ENCODE peak calls at places on chromosomes 4 and X, in ten cellular contexts. M is heart right ventricle, W is epithelial cell of esophagus, S is SK-N-SH, F is adrenal gland, C is HCT116, K is cardiac muscle cell, Z is choroid plexus epithelial cell, Y is astrocyte of the spinal cord, L is WERI-Rb-1. U is an unnamed sample.

GRCh38 chr4:72971572-72971971 is 97.9 kb downstream of the COX18 start:
- DNase-seq in M (no peak), W (peak; percentile 84), F (no peak), C (no peak), S (no peak), Z (peak; percentile 86), Y (peak; percentile 88), K (no peak), L (no peak), U (no peak)

GRCh38 chr4:5573965-5574364 is 134.4 kb downstream of the EVC2 start:
- DNase-seq in K (no peak), W (no peak), M (no peak), C (no peak), Z (no peak), L (no peak), Y (no peak), S (no peak), F (no peak), U (no peak)

GRCh38 chr4:185709802-185710486 is 102.0 kb downstream of the SORBS2 start:
- DNase-seq in Z (peak; percentile 78), W (peak; percentile 90), S (no peak), Y (peak; percentile 53), L (no peak), K (no peak), F (peak; percentile 72), M (no peak), C (no peak), U (no peak)

GRCh38 chr4:2795558-2796260 is 2.8 kb downstream of the SH3BP2 start:
- DNase-seq in Z (no peak), S (peak; percentile 6), K (no peak), F (peak; percentile 28), W (no peak), C (no peak), Y (no peak), M (no peak), L (no peak), U (no peak)

GRCh38 chrX:17521871-17522693 is 147.1 kb downstream of the NHS start:
- DNase-seq in C (peak; percentile 16), L (no peak), Z (peak; percentile 47), W (peak; percentile 70), M (peak; percentile 15), K (peak; percentile 49), S (peak; percentile 62), F (peak; percentile 24), Y (peak; percentile 27), U (no peak)

GRCh38 chrX:45755719-45756118 is 555.0 kb upstream of the DIPK2B start:
- DNase-seq in F (no peak), Z (peak; percentile 7), C (no peak), S (no peak), Y (peak; percentile 17), K (no peak), L (no peak), M (no peak), W (no peak), U (no peak)

GRCh38 chrX:101136235-101136634 is 38.2 kb downstream of the CENPI start:
- DNase-seq in M (no peak), K (no peak), Y (no peak), F (no peak), C (no peak), Z (peak; percentile 20), W (peak; percentile 30), S (no peak), L (no peak), U (no peak)

GRCh38 chr4:93066746-93067145 is 761.8 kb upstream of the ATOH1 start:
- DNase-seq in L (no peak), K (no peak), C (no peak), Y (peak; percentile 45), W (peak; percentile 76), M (no peak), F (no peak), S (no peak), Z (peak; percentile 8), U (no peak)

GRCh38 chr4:184647391-184648101 is 1.7 kb downstream of the CASP3 start:
- DNase-seq in Z (peak; percentile 53), F (no peak), M (no peak), S (no peak), Y (peak; percentile 26), L (no peak), W (peak; percentile 29), C (no peak), K (no peak), U (no peak)

GRCh38 chr4:107243141-107243779 is 207.1 kb upstream of the DKK2 start:
- DNase-seq in C (no peak), L (no peak), Z (no peak), Y (peak; percentile 66), W (no peak), S (peak; percentile 11), F (peak; percentile 59), M (no peak), K (no peak), U (no peak)

GRCh38 chr4:145829629-145830395 is 108.8 kb downstream of the ZNF827 start:
- DNase-seq in F (no peak), M (no peak), C (no peak), K (no peak), W (no peak), Z (peak; percentile 53), Y (no peak), L (no peak), S (no peak), U (peak; percentile 73)

GRCh38 chr4:154132406-154132805 is 343.5 kb upstream of the SFRP2 start:
- DNase-seq in F (no peak), W (no peak), S (no peak), M (no peak), C (no peak), Z (peak; percentile 16), Y (no peak), L (no peak), K (no peak), U (no peak)

GRCh38 chr4:189845145-189845846 is 95.4 kb upstream of the FRG1 start:
- DNase-seq in K (no peak), S (no peak), Y (no peak), W (no peak), C (no peak), M (no peak), L (no peak), F (no peak), Z (no peak), U (no peak)

GRCh38 chrX:101507372-101507771 is 22.1 kb downstream of the ARMCX4 start:
- DNase-seq in F (no peak), S (no peak), K (no peak), Y (no peak), M (no peak), L (no peak), Z (no peak), C (no peak), W (peak; percentile 66), U (no peak)

GRCh38 chr4:304987-305680 is at the start of gene ZNF732:
- DNase-seq in W (peak; percentile 96), K (peak; percentile 95), F (peak; percentile 27), M (peak; percentile 55), Y (peak; percentile 77), L (no peak), C (no peak), S (peak; percentile 88), Z (peak; percentile 94), U (no peak)

GRCh38 chrX:46698691-46699090 is 60.2 kb downstream of the SLC9A7 start:
- DNase-seq in K (no peak), Y (no peak), F (no peak), C (no peak), Z (no peak), M (no peak), S (no peak), W (peak; percentile 15), L (no peak), U (no peak)

DNA sequence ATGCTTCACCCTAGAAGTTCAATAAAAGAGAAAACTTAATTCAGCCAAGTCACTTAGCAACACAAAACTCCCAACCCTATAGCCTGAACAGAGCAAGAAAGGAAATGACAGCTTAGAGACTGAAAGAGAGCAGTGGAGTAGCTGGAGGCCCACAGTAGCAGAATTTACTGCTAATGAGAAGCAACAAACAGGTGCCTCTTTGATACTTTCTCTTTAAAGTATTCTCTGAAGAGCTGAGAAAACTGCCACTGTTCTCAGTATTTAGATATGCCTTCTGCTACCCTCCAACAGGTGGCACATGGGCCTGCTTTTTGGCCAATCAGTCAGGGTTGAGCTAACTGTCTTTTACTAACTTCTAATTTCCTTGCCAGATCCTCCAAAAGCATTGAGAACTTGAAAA is 240.0 kb downstream of the GPC3 start:
- DNase-seq in F (no peak), Y (no peak), S (no peak), Z (no peak), K (no peak), L (no peak), M (no peak), W (no peak), C (no peak), U (peak; percentile 14)
- TF ChIP-seq CTCF in F (no peak), Y (no peak), S (no peak), Z (no peak), K (no peak), L (no peak), M (no peak), W (no peak), C (no peak), U (no peak)

DNA sequence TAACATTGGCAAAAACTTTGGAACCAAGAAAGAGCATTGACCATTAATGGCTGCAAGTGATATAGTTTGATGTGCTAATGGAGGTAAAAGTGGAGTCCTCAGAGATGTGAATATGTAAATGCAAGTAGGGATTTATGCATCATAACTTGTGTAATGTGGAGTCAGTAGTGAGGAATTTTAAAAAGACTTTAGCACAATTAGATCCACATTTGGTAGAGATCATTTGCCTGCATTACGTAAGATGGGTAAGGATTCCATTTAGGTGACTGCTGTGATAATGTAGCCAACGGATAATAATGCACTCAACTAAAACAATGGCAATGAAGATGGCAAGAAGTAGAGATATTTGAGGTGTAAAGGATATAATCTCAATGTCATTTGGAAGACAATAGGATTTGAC is 1128.4 kb downstream of the ADGRL3 start:
- DNase-seq in C (no peak), W (no peak), L (no peak), M (no peak), Z (no peak), F (no peak), Y (no peak), S (no peak), K (no peak), U (no peak)
- TF ChIP-seq CTCF in C (no peak), W (no peak), L (no peak), M (no peak), Z (no peak), F (no peak), Y (no peak), S (no peak), K (no peak), U (no peak)

DNA sequence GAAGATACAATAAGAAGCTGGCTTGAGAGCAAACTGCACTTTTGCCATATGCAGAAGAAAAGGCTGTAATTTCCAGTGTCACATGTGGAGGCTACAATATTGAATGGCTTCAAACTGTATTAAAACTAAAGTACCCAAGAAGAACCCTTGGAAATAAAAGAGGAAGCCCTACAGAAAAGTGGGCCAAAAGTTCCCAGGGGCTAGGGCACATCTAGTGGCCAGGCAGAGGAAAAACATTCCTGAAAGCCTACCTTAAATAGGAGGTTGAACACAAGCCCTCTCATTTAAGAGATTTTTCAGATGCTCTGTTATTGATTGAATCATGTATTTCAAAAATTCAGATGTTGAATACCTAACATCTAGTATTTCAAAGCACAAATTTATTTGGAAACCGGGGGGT is 40.6 kb upstream of the PRDX4 start:
- DNase-seq in L (no peak), M (no peak), W (no peak), Z (no peak), Y (no peak), S (no peak), F (no peak), C (no peak), K (no peak), U (no peak)
- TF ChIP-seq CTCF in L (no peak), M (no peak), W (peak; percentile 5), Z (peak; percentile 22), Y (peak; percentile 10), S (no peak), F (no peak), C (peak; percentile 28), K (no peak), U (no peak)

GRCh38 chrX:50903387-50904027 is 7.0 kb upstream of the BMP15 start:
- DNase-seq in S (peak; percentile 45), Y (peak; percentile 45), L (peak; percentile 10), W (peak; percentile 53), C (peak; percentile 27), K (peak; percentile 54), M (peak; percentile 25), Z (peak; percentile 62), F (peak; percentile 35), U (peak; percentile 14)
- TF ChIP-seq CTCF in S (peak; percentile 70), Y (peak; percentile 78), L (peak; percentile 41), W (peak; percentile 66), C (peak; percentile 62), K (peak; percentile 68), M (peak; percentile 59), Z (peak; percentile 85), F (peak; percentile 55), U (peak; percentile 27)

U was measured in activated CD8-positive, alpha-beta T cell treated with anti-CD3 and anti-CD28 coated beads for 36 hours.